ENCODE peak calls at places on chromosomes 6 and 20, in ten cellular contexts. One of them, this sample, is unnamed.

GRCh38 chr6:142087950-142088857 is 44.5 kb upstream of the GJE1 start:
- DNase-seq in brain microvascular endothelial cell: no peak
- DNase-seq in heart right ventricle: no peak
- DNase-seq in IMR-90: no peak
- DNase-seq in pancreas: peak; percentile 42
- DNase-seq in substantia nigra: no peak
- DNase-seq in K562: no peak
- DNase-seq in CD4-positive, CD25-positive, alpha-beta regulatory T cell: no peak
- DNase-seq in tibial nerve: no peak
- DNase-seq in ovary: no peak
- DNase-seq in this sample: no peak

GRCh38 chr6:108417027-108417426 is 122.2 kb downstream of the AFG1L start:
- DNase-seq in brain microvascular endothelial cell: peak; percentile 22
- DNase-seq in heart right ventricle: no peak
- DNase-seq in IMR-90: peak; percentile 22
- DNase-seq in pancreas: no peak
- DNase-seq in substantia nigra: no peak
- DNase-seq in K562: no peak
- DNase-seq in CD4-positive, CD25-positive, alpha-beta regulatory T cell: no peak
- DNase-seq in tibial nerve: no peak
- DNase-seq in ovary: no peak
- DNase-seq in this sample: no peak

GRCh38 chr6:112298816-112299281 is 44.5 kb upstream of the LAMA4 start:
- DNase-seq in brain microvascular endothelial cell: peak; percentile 91
- DNase-seq in heart right ventricle: no peak
- DNase-seq in IMR-90: peak; percentile 94
- DNase-seq in pancreas: no peak
- DNase-seq in substantia nigra: no peak
- DNase-seq in K562: no peak
- DNase-seq in CD4-positive, CD25-positive, alpha-beta regulatory T cell: no peak
- DNase-seq in tibial nerve: no peak
- DNase-seq in ovary: no peak
- DNase-seq in this sample: no peak

GRCh38 chr6:13668291-13668928 is 43.2 kb downstream of the RANBP9 start:
- DNase-seq in brain microvascular endothelial cell: no peak
- DNase-seq in heart right ventricle: no peak
- DNase-seq in IMR-90: no peak
- DNase-seq in pancreas: no peak
- DNase-seq in substantia nigra: no peak
- DNase-seq in K562: peak; percentile 44
- DNase-seq in CD4-positive, CD25-positive, alpha-beta regulatory T cell: no peak
- DNase-seq in tibial nerve: no peak
- DNase-seq in ovary: no peak
- DNase-seq in this sample: no peak

GRCh38 chr6:53731906-53732636 is 62.7 kb upstream of the LRRC1 start:
- DNase-seq in brain microvascular endothelial cell: no peak
- DNase-seq in heart right ventricle: no peak
- DNase-seq in IMR-90: no peak
- DNase-seq in pancreas: no peak
- DNase-seq in substantia nigra: no peak
- DNase-seq in K562: no peak
- DNase-seq in CD4-positive, CD25-positive, alpha-beta regulatory T cell: no peak
- DNase-seq in tibial nerve: no peak
- DNase-seq in ovary: no peak
- DNase-seq in this sample: no peak

GRCh38 chr20:11207749-11208502 is 534.1 kb upstream of the JAG1 start:
- DNase-seq in brain microvascular endothelial cell: peak; percentile 81
- DNase-seq in heart right ventricle: no peak
- DNase-seq in IMR-90: peak; percentile 44
- DNase-seq in pancreas: peak; percentile 68
- DNase-seq in substantia nigra: no peak
- DNase-seq in K562: no peak
- DNase-seq in CD4-positive, CD25-positive, alpha-beta regulatory T cell: no peak
- DNase-seq in tibial nerve: no peak
- DNase-seq in ovary: no peak
- DNase-seq in this sample: no peak

GRCh38 chr20:19784511-19785172 is 26.6 kb downstream of the RIN2 start:
- DNase-seq in brain microvascular endothelial cell: peak; percentile 89
- DNase-seq in heart right ventricle: peak; percentile 31
- DNase-seq in IMR-90: peak; percentile 91
- DNase-seq in pancreas: no peak
- DNase-seq in substantia nigra: peak; percentile 30
- DNase-seq in K562: peak; percentile 29
- DNase-seq in CD4-positive, CD25-positive, alpha-beta regulatory T cell: no peak
- DNase-seq in tibial nerve: peak; percentile 79
- DNase-seq in ovary: peak; percentile 47
- DNase-seq in this sample: peak; percentile 60

GRCh38 chr20:24780648-24781047 is 168.4 kb upstream of the CST7 start:
- DNase-seq in brain microvascular endothelial cell: no peak
- DNase-seq in heart right ventricle: no peak
- DNase-seq in IMR-90: no peak
- DNase-seq in pancreas: peak; percentile 35
- DNase-seq in substantia nigra: no peak
- DNase-seq in K562: no peak
- DNase-seq in CD4-positive, CD25-positive, alpha-beta regulatory T cell: no peak
- DNase-seq in tibial nerve: no peak
- DNase-seq in ovary: peak; percentile 2
- DNase-seq in this sample: no peak

GRCh38 chr6:87660226-87660886 is 41.7 kb downstream of the AKIRIN2 start:
- DNase-seq in brain microvascular endothelial cell: peak; percentile 70
- DNase-seq in heart right ventricle: no peak
- DNase-seq in IMR-90: peak; percentile 83
- DNase-seq in pancreas: no peak
- DNase-seq in substantia nigra: no peak
- DNase-seq in K562: no peak
- DNase-seq in CD4-positive, CD25-positive, alpha-beta regulatory T cell: no peak
- DNase-seq in tibial nerve: no peak
- DNase-seq in ovary: no peak
- DNase-seq in this sample: no peak

GRCh38 chr6:78810146-78810545 is 57.2 kb upstream of the IRAK1BP1 start:
- DNase-seq in brain microvascular endothelial cell: peak; percentile 52
- DNase-seq in heart right ventricle: no peak
- DNase-seq in IMR-90: peak; percentile 50
- DNase-seq in pancreas: no peak
- DNase-seq in substantia nigra: no peak
- DNase-seq in K562: peak; percentile 13
- DNase-seq in CD4-positive, CD25-positive, alpha-beta regulatory T cell: no peak
- DNase-seq in tibial nerve: no peak
- DNase-seq in ovary: no peak
- DNase-seq in this sample: no peak

GRCh38 chr6:133587841-133588240 is 301.1 kb upstream of the TCF21 start:
- DNase-seq in brain microvascular endothelial cell: no peak
- DNase-seq in heart right ventricle: no peak
- DNase-seq in IMR-90: peak; percentile 87
- DNase-seq in pancreas: no peak
- DNase-seq in substantia nigra: no peak
- DNase-seq in K562: no peak
- DNase-seq in CD4-positive, CD25-positive, alpha-beta regulatory T cell: no peak
- DNase-seq in tibial nerve: no peak
- DNase-seq in ovary: no peak
- DNase-seq in this sample: no peak

GRCh38 chr6:142489722-142490610 is 188.2 kb downstream of the ADGRG6 start:
- DNase-seq in brain microvascular endothelial cell: no peak
- DNase-seq in heart right ventricle: no peak
- DNase-seq in IMR-90: no peak
- DNase-seq in pancreas: no peak
- DNase-seq in substantia nigra: no peak
- DNase-seq in K562: no peak
- DNase-seq in CD4-positive, CD25-positive, alpha-beta regulatory T cell: no peak
- DNase-seq in tibial nerve: no peak
- DNase-seq in ovary: no peak
- DNase-seq in this sample: no peak

GRCh38 chr20:61045876-61046585 is 206.0 kb upstream of the CDH4 start:
- DNase-seq in brain microvascular endothelial cell: no peak
- DNase-seq in heart right ventricle: no peak
- DNase-seq in IMR-90: no peak
- DNase-seq in pancreas: no peak
- DNase-seq in substantia nigra: no peak
- DNase-seq in K562: no peak
- DNase-seq in CD4-positive, CD25-positive, alpha-beta regulatory T cell: no peak
- DNase-seq in tibial nerve: no peak
- DNase-seq in ovary: no peak
- DNase-seq in this sample: no peak

GRCh38 chr6:160394654-160395035 is 46.5 kb downstream of the SLC22A3 start:
- DNase-seq in brain microvascular endothelial cell: no peak
- DNase-seq in heart right ventricle: no peak
- DNase-seq in IMR-90: no peak
- DNase-seq in pancreas: no peak
- DNase-seq in substantia nigra: no peak
- DNase-seq in K562: no peak
- DNase-seq in CD4-positive, CD25-positive, alpha-beta regulatory T cell: no peak
- DNase-seq in tibial nerve: no peak
- DNase-seq in ovary: no peak
- DNase-seq in this sample: no peak

GRCh38 chr6:136736281-136736960 is 55.9 kb downstream of the MAP3K5 start:
- DNase-seq in brain microvascular endothelial cell: no peak
- DNase-seq in heart right ventricle: no peak
- DNase-seq in IMR-90: no peak
- DNase-seq in pancreas: no peak
- DNase-seq in substantia nigra: no peak
- DNase-seq in K562: no peak
- DNase-seq in CD4-positive, CD25-positive, alpha-beta regulatory T cell: no peak
- DNase-seq in tibial nerve: no peak
- DNase-seq in ovary: no peak
- DNase-seq in this sample: no peak

GRCh38 chr6:17962436-17963031 is 24.9 kb downstream of the KIF13A start:
- DNase-seq in brain microvascular endothelial cell: peak; percentile 96
- DNase-seq in heart right ventricle: peak; percentile 67
- DNase-seq in IMR-90: peak; percentile 96
- DNase-seq in pancreas: no peak
- DNase-seq in substantia nigra: no peak
- DNase-seq in K562: peak; percentile 98
- DNase-seq in CD4-positive, CD25-positive, alpha-beta regulatory T cell: no peak
- DNase-seq in tibial nerve: peak; percentile 14
- DNase-seq in ovary: peak; percentile 27
- DNase-seq in this sample: no peak

GRCh38 chr6:17959317-17959716 is 28.1 kb downstream of the KIF13A start:
- DNase-seq in brain microvascular endothelial cell: no peak
- DNase-seq in heart right ventricle: no peak
- DNase-seq in IMR-90: peak; percentile 79
- DNase-seq in pancreas: no peak
- DNase-seq in substantia nigra: no peak
- DNase-seq in K562: no peak
- DNase-seq in CD4-positive, CD25-positive, alpha-beta regulatory T cell: no peak
- DNase-seq in tibial nerve: no peak
- DNase-seq in ovary: no peak
- DNase-seq in this sample: no peak

GRCh38 chr6:17957488-17957887 is 29.9 kb downstream of the KIF13A start:
- DNase-seq in brain microvascular endothelial cell: peak; percentile 76
- DNase-seq in heart right ventricle: no peak
- DNase-seq in IMR-90: peak; percentile 70
- DNase-seq in pancreas: no peak
- DNase-seq in substantia nigra: no peak
- DNase-seq in K562: no peak
- DNase-seq in CD4-positive, CD25-positive, alpha-beta regulatory T cell: no peak
- DNase-seq in tibial nerve: no peak
- DNase-seq in ovary: no peak
- DNase-seq in this sample: no peak

DNA sequence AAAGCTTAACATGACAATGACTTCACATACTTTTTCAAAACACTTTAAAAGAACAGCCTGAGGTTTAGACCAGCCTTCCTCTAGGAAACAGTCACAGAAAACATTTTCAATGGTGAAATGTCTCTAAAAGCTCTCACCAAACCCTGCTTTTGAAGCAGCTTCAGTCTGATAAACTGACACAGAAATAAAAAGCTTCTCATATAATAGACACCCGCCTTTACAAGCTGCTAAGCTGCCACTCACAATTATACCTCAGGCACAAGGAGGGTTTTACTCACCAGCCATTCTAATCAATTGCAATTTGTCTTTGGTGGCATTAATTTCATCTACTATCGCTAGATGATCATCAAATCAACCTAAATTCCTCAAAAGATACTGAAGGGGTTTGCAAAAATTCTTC is 29.5 kb downstream of the KIF13A start:
- DNase-seq in brain microvascular endothelial cell: no peak
- DNase-seq in heart right ventricle: no peak
- DNase-seq in IMR-90: no peak
- DNase-seq in pancreas: no peak
- DNase-seq in substantia nigra: no peak
- DNase-seq in K562: no peak
- DNase-seq in CD4-positive, CD25-positive, alpha-beta regulatory T cell: no peak
- DNase-seq in tibial nerve: no peak
- DNase-seq in ovary: no peak
- DNase-seq in this sample: no peak
- H3K27ac ChIP-seq in brain microvascular endothelial cell: peak overlapping the region; percentile 39
- H3K27ac ChIP-seq in heart right ventricle: peak overlapping the region; percentile 64
- H3K27ac ChIP-seq in IMR-90: no peak overlapping the region
- H3K27ac ChIP-seq in pancreas: no peak overlapping the region
- H3K27ac ChIP-seq in substantia nigra: no peak overlapping the region
- H3K27ac ChIP-seq in K562: peak overlapping the region; percentile 2
- H3K27ac ChIP-seq in CD4-positive, CD25-positive, alpha-beta regulatory T cell: no peak overlapping the region
- H3K27ac ChIP-seq in tibial nerve: no peak overlapping the region
- H3K27ac ChIP-seq in ovary: peak overlapping the region; percentile 2
- H3K27ac ChIP-seq in this sample: no peak overlapping the region

GRCh38 chr20:6814945-6815344 is 47.5 kb downstream of the BMP2 start:
- DNase-seq in brain microvascular endothelial cell: no peak
- DNase-seq in heart right ventricle: no peak
- DNase-seq in IMR-90: no peak
- DNase-seq in pancreas: no peak
- DNase-seq in substantia nigra: no peak
- DNase-seq in K562: no peak
- DNase-seq in CD4-positive, CD25-positive, alpha-beta regulatory T cell: no peak
- DNase-seq in tibial nerve: no peak
- DNase-seq in ovary: no peak
- DNase-seq in this sample: no peak
- H3K27ac ChIP-seq in brain microvascular endothelial cell: no peak overlapping the region
- H3K27ac ChIP-seq in heart right ventricle: no peak overlapping the region
- H3K27ac ChIP-seq in IMR-90: no peak overlapping the region
- H3K27ac ChIP-seq in pancreas: no peak overlapping the region
- H3K27ac ChIP-seq in substantia nigra: no peak overlapping the region
- H3K27ac ChIP-seq in K562: no peak overlapping the region
- H3K27ac ChIP-seq in CD4-positive, CD25-positive, alpha-beta regulatory T cell: no peak overlapping the region
- H3K27ac ChIP-seq in tibial nerve: no peak overlapping the region
- H3K27ac ChIP-seq in ovary: no peak overlapping the region
- H3K27ac ChIP-seq in this sample: no peak overlapping the region

GRCh38 chr6:35602133-35602946 is 86.4 kb downstream of the FKBP5 start:
- DNase-seq in brain microvascular endothelial cell: peak; percentile 40
- DNase-seq in heart right ventricle: no peak
- DNase-seq in IMR-90: peak; percentile 32
- DNase-seq in pancreas: no peak
- DNase-seq in substantia nigra: no peak
- DNase-seq in K562: no peak
- DNase-seq in CD4-positive, CD25-positive, alpha-beta regulatory T cell: no peak
- DNase-seq in tibial nerve: peak; percentile 61
- DNase-seq in ovary: no peak
- DNase-seq in this sample: no peak
- H3K27ac ChIP-seq in brain microvascular endothelial cell: peak overlapping the region; percentile 86
- H3K27ac ChIP-seq in heart right ventricle: peak overlapping the region; percentile 95
- H3K27ac ChIP-seq in IMR-90: peak overlapping the region; percentile 53
- H3K27ac ChIP-seq in pancreas: peak overlapping the region; percentile 71
- H3K27ac ChIP-seq in substantia nigra: peak overlapping the region; percentile 89
- H3K27ac ChIP-seq in K562: no peak overlapping the region
- H3K27ac ChIP-seq in CD4-positive, CD25-positive, alpha-beta regulatory T cell: peak overlapping the region; percentile 86
- H3K27ac ChIP-seq in tibial nerve: peak overlapping the region; percentile 96
- H3K27ac ChIP-seq in ovary: peak overlapping the region; percentile 62
- H3K27ac ChIP-seq in this sample: peak overlapping the region; percentile 98

DNA sequence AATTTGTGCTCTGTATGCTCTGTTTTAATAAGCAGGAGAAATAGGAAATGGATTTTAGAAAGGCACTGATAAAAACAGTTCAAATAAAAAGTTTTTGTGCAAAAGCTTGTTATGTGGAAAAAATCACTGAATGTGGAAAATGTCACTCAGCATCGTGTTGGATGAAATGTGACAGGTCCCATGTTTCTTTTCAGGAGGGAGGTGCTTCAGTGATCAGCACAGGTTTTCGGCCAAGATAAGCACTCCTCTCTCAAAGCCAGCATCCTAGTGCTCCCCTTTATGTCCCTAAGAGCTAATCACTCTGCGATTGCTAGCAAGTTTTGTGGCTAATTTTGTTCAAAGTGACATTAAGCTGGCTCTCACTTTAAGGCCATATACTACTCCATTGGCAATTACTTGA is 12.0 kb downstream of the UBE3D start:
- DNase-seq in brain microvascular endothelial cell: no peak
- DNase-seq in heart right ventricle: no peak
- DNase-seq in IMR-90: no peak
- DNase-seq in pancreas: no peak
- DNase-seq in substantia nigra: no peak
- DNase-seq in K562: peak; percentile 57
- DNase-seq in CD4-positive, CD25-positive, alpha-beta regulatory T cell: no peak
- DNase-seq in tibial nerve: no peak
- DNase-seq in ovary: no peak
- DNase-seq in this sample: no peak
- H3K27ac ChIP-seq in brain microvascular endothelial cell: no peak overlapping the region
- H3K27ac ChIP-seq in heart right ventricle: no peak overlapping the region
- H3K27ac ChIP-seq in IMR-90: no peak overlapping the region
- H3K27ac ChIP-seq in pancreas: no peak overlapping the region
- H3K27ac ChIP-seq in substantia nigra: no peak overlapping the region
- H3K27ac ChIP-seq in K562: no peak overlapping the region
- H3K27ac ChIP-seq in CD4-positive, CD25-positive, alpha-beta regulatory T cell: no peak overlapping the region
- H3K27ac ChIP-seq in tibial nerve: no peak overlapping the region
- H3K27ac ChIP-seq in ovary: no peak overlapping the region
- H3K27ac ChIP-seq in this sample: no peak overlapping the region

This sample was measured in lung.